ENCODE peak calls at places on chromosomes 16 and 17, in four cellular contexts. N, S, T and L are unnamed samples.

GRCh38 chr17:44556854-44557606 is at the start of gene FZD2:
- DNase-seq in N (peak; percentile 95), S (peak; percentile 99), T (peak; percentile 98), L (peak; percentile 76)

GRCh38 chr17:76688165-76688622 is 22.6 kb downstream of the MXRA7 start:
- DNase-seq in N (no peak), S (no peak), T (peak; percentile 58), L (no peak)

GRCh38 chr16:1333149-1333812 is at the start of gene BAIAP3:
- DNase-seq in N (no peak), S (no peak), T (peak; percentile 27), L (no peak)

GRCh38 chr16:55151901-55152300 is 172.1 kb upstream of the IRX6 start:
- DNase-seq in N (no peak), S (no peak), T (no peak), L (no peak)

GRCh38 chr17:33200116-33200515 is 93.0 kb downstream of the ASIC2 start:
- DNase-seq in N (no peak), S (peak; percentile 25), T (peak; percentile 76), L (no peak)

GRCh38 chr17:62605588-62605987 is 21.9 kb upstream of the MRC2 start:
- DNase-seq in N (no peak), S (no peak), T (no peak), L (no peak)

GRCh38 chr16:2970563-2970962 is 1.4 kb downstream of the PAQR4 start:
- DNase-seq in N (no peak), S (no peak), T (no peak), L (no peak)

GRCh38 chr16:20866161-20866772 is 33.9 kb downstream of the DCUN1D3 start:
- DNase-seq in N (no peak), S (peak; percentile 81), T (peak; percentile 70), L (peak; percentile 69)

GRCh38 chr17:41864837-41865595 is at the start of gene KLHL11:
- DNase-seq in N (peak; percentile 80), S (peak; percentile 86), T (peak; percentile 80), L (no peak)

GRCh38 chr17:80923211-80924110 is 68.2 kb upstream of the CHMP6 start:
- DNase-seq in N (no peak), S (no peak), T (no peak), L (no peak)

GRCh38 chr17:2143332-2143731 is 88.4 kb downstream of the HIC1 start:
- DNase-seq in N (no peak), S (no peak), T (no peak), L (no peak)

GRCh38 chr16:30896890-30897730 is 696 bp downstream of the CTF1 start:
- DNase-seq in N (peak; percentile 90), S (peak; percentile 89), T (peak; percentile 81), L (peak; percentile 48)

GRCh38 chr17:40596261-40596919 is 31.1 kb upstream of the CCR7 start:
- DNase-seq in N (no peak), S (peak; percentile 7), T (no peak), L (no peak)

GRCh38 chr17:10021239-10021638 is 116.2 kb upstream of the RCVRN start:
- DNase-seq in N (no peak), S (peak; percentile 47), T (no peak), L (no peak)

GRCh38 chr17:50559674-50560184 is 786 bp upstream of the CACNA1G start:
- DNase-seq in N (peak; percentile 77), S (peak; percentile 44), T (peak; percentile 35), L (no peak)

GRCh38 chr16:76614255-76614654 is 337.1 kb downstream of the CNTNAP4 start:
- DNase-seq in N (no peak), S (no peak), T (no peak), L (no peak)

GRCh38 chr16:57013268-57013667 is 23.9 kb downstream of the NLRC5 start:
- DNase-seq in N (no peak), S (no peak), T (peak; percentile 42), L (no peak)

GRCh38 chr17:43908111-43908721 is 880 bp upstream of the MPP2 start:
- DNase-seq in N (peak; percentile 51), S (peak; percentile 83), T (no peak), L (no peak)

GRCh38 chr16:58176608-58177346 is 21.1 kb downstream of the CSNK2A2 start:
- DNase-seq in N (no peak), S (no peak), T (no peak), L (no peak)

GRCh38 chr16:54657709-54658102 is 273.0 kb upstream of the IRX5 start:
- DNase-seq in N (no peak), S (no peak), T (no peak), L (no peak)

GRCh38 chr17:78257810-78258322 is 26.4 kb downstream of the TMEM235 start:
- DNase-seq in N (no peak), S (peak; percentile 32), T (no peak), L (no peak)

GRCh38 chr16:49499018-49499785 is 125.6 kb downstream of the C16orf78 start:
- DNase-seq in N (no peak), S (no peak), T (no peak), L (no peak)

GRCh38 chr17:53571342-53571741 is 251.4 kb upstream of the KIF2B start:
- DNase-seq in N (no peak), S (peak; percentile 42), T (no peak), L (no peak)

GRCh38 chr17:72338847-72339790 is 218.3 kb downstream of the SOX9 start:
- DNase-seq in N (peak; percentile 20), S (peak; percentile 89), T (peak; percentile 97), L (no peak)

GRCh38 chr17:60887607-60888028 is 210.0 kb downstream of the BCAS3 start:
- DNase-seq in N (no peak), S (no peak), T (peak; percentile 29), L (no peak)

GRCh38 chr16:54882556-54882955 is 48.1 kb upstream of the IRX5 start:
- DNase-seq in N (no peak), S (no peak), T (no peak), L (no peak)

GRCh38 chr17:44376124-44376523 is 12.5 kb upstream of the FAM171A2 start:
- DNase-seq in N (no peak), S (peak; percentile 68), T (peak; percentile 26), L (no peak)

GRCh38 chr16:5428932-5429331 is 331.3 kb upstream of the EEF2KMT start:
- DNase-seq in N (peak; percentile 69), S (no peak), T (peak; percentile 3), L (no peak)

GRCh38 chr17:19344311-19345066 is 18.0 kb downstream of the B9D1 start:
- DNase-seq in N (no peak), S (no peak), T (no peak), L (no peak)

GRCh38 chr17:81737947-81738800 is 26.1 kb downstream of the SLC25A10 start:
- DNase-seq in N (no peak), S (no peak), T (no peak), L (no peak)

GRCh38 chr17:75822119-75822799 is 21.9 kb downstream of the UNC13D start:
- DNase-seq in N (no peak), S (no peak), T (no peak), L (no peak)

GRCh38 chr16:52548261-52549010 is 1.5 kb upstream of the TOX3 start:
- DNase-seq in N (no peak), S (no peak), T (no peak), L (no peak)

GRCh38 chr17:3981455-3981854 is 17.2 kb upstream of the ATP2A3 start:
- DNase-seq in N (no peak), S (no peak), T (no peak), L (no peak)

GRCh38 chr16:2246301-2246885 is 5.0 kb downstream of the ECI1 start:
- DNase-seq in N (no peak), S (no peak), T (no peak), L (no peak)

GRCh38 chr17:858941-859452 is 76.8 kb downstream of the MRM3 start:
- DNase-seq in N (no peak), S (no peak), T (no peak), L (no peak)

GRCh38 chr17:34378664-34379101 is 15.7 kb upstream of the CCL1 start:
- DNase-seq in N (no peak), S (peak; percentile 2), T (no peak), L (no peak)

GRCh38 chr17:52823155-52823554 is 664.6 kb upstream of the CA10 start:
- DNase-seq in N (no peak), S (no peak), T (no peak), L (no peak)

GRCh38 chr17:16980813-16981731 is 9.2 kb upstream of the TNFRSF13B start:
- DNase-seq in N (no peak), S (no peak), T (peak; percentile 55), L (no peak)

GRCh38 chr16:10988164-10988803 is 43.9 kb downstream of the CLEC16A start:
- DNase-seq in N (no peak), S (no peak), T (peak; percentile 6), L (no peak)

GRCh38 chr17:74326506-74326905 is 480 bp downstream of the KIF19 start:
- DNase-seq in N (no peak), S (no peak), T (no peak), L (no peak)
- H3K9ac ChIP-seq in N (peak overlapping the region; percentile 51), S (no peak overlapping the region), T (no peak overlapping the region), L (no peak overlapping the region)

GRCh38 chr16:66898933-66899309 is 18.6 kb downstream of the PDP2 start:
- DNase-seq in N (no peak), S (no peak), T (no peak), L (no peak)

GRCh38 chr16:66899310-66899944 is 19.1 kb downstream of the PDP2 start:
- DNase-seq in N (no peak), S (peak; percentile 89), T (no peak), L (no peak)

GRCh38 chr16:66899945-66900688 is 18.6 kb downstream of the CDH16 start:
- DNase-seq in N (peak; percentile 58), S (peak; percentile 87), T (peak; percentile 21), L (no peak)

GRCh38 chr16:66901626-66902025 is 17.1 kb downstream of the CDH16 start:
- DNase-seq in N (no peak), S (no peak), T (no peak), L (no peak)

GRCh38 chr16:66900721-66901441 is 17.8 kb downstream of the CDH16 start:
- DNase-seq in N (no peak), S (no peak), T (no peak), L (no peak)
- H3K9ac ChIP-seq in N (no peak overlapping the region), S (no peak overlapping the region), T (no peak overlapping the region), L (no peak overlapping the region)

GRCh38 chr16:66601471-66601870 is 3.0 kb upstream of the CMTM3 start:
- DNase-seq in N (no peak), S (no peak), T (no peak), L (no peak)

GRCh38 chr16:66600484-66600883 is 4.0 kb upstream of the CMTM3 start:
- DNase-seq in N (no peak), S (no peak), T (no peak), L (no peak)

GRCh38 chr16:66596986-66597848 is 7.3 kb upstream of the CMTM3 start:
- DNase-seq in N (no peak), S (no peak), T (no peak), L (no peak)

GRCh38 chr16:66599726-66600125 is 4.8 kb upstream of the CMTM3 start:
- DNase-seq in N (no peak), S (no peak), T (no peak), L (no peak)

DNA sequence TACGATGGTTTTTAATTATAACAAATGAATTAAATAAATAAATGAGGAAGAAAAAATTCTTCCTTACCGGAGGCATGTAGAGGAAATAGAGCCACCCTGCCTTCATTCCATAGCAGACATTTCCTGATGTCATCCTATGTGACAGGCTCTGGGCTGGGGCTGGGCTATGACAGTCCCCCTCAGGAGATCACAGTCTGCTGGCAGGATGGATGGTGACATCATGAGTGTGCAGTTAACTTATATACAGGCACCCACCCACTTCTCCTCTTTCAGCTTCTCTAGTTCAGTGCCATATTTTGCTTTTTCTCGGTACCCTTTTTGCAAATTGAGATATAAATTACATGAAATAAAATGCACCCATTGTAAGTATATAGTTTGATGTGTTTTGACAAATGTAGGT is 6.4 kb upstream of the CMTM3 start:
- DNase-seq in N (no peak), S (no peak), T (no peak), L (no peak)
- H3K9ac ChIP-seq in N (no peak overlapping the region), S (no peak overlapping the region), T (no peak overlapping the region), L (no peak overlapping the region)

GRCh38 chr16:51150159-51150893 is 744 bp downstream of the SALL1 start:
- DNase-seq in N (no peak), S (no peak), T (no peak), L (no peak)
- H3K9ac ChIP-seq in N (peak overlapping the region; percentile 98), S (no peak overlapping the region), T (no peak overlapping the region), L (no peak overlapping the region)